ENCODE peak calls at places on chromosome 17, in ten cellular contexts. G is GM04503; H is activated naive CD8-positive, alpha-beta T cell treated with anti-CD3 and anti-CD28 coated beads, Interleukin-2, amount 50 U/mL, for 24 hours; O is psoas muscle; W is osteoblast; D is renal cortical epithelial cell; F is lower leg skin; V is OCI-LY7; L is NCI-H2107; Y is Caco-2. B is an unnamed sample.

GRCh38 chr17:57021226-57021940 is 43.5 kb downstream of the SCPEP1 start:
- DNase-seq in F (no peak), H (no peak), V (no peak), Y (no peak), G (no peak), D (peak), L (no peak), O (no peak), W (no peak), B (no peak)

GRCh38 chr17:17538417-17539391 is 42.5 kb upstream of the RASD1 start:
- DNase-seq in W (no peak), H (no peak), G (no peak), Y (peak), D (no peak), O (no peak), L (no peak), V (no peak), F (no peak), B (no peak)

GRCh38 chr17:59706900-59707181 is 389 bp downstream of the PTRH2 start:
- DNase-seq in H (peak), D (no peak), V (no peak), L (no peak), Y (no peak), F (no peak), G (no peak), W (no peak), O (no peak), B (no peak)

GRCh38 chr17:40707720-40708119 is 4.2 kb upstream of the KRT24 start:
- DNase-seq in H (no peak), Y (no peak), W (no peak), L (no peak), G (no peak), O (peak), D (peak), V (no peak), F (peak), B (peak)

GRCh38 chr17:71842991-71843390 is 277.8 kb upstream of the SOX9 start:
- DNase-seq in L (no peak), W (no peak), D (no peak), O (no peak), G (no peak), Y (no peak), H (no peak), F (no peak), V (no peak), B (no peak)

GRCh38 chr17:41687828-41688640 is 651 bp upstream of the EIF1 start:
- DNase-seq in H (peak), V (peak), L (no peak), G (no peak), F (no peak), W (peak), D (peak), Y (peak), O (peak), B (no peak)

GRCh38 chr17:80912451-80912850 is 79.2 kb upstream of the CHMP6 start:
- DNase-seq in F (no peak), V (no peak), L (no peak), Y (no peak), D (no peak), G (no peak), W (no peak), H (no peak), O (no peak), B (no peak)

GRCh38 chr17:6421700-6422604 is 13.0 kb downstream of the AIPL1 start:
- DNase-seq in V (peak), F (peak), L (peak), Y (peak), H (peak), W (peak), O (peak), G (no peak), D (peak), B (peak)

GRCh38 chr17:71505200-71505599 is 615.6 kb upstream of the SOX9 start:
- DNase-seq in H (no peak), D (peak), V (no peak), O (no peak), W (no peak), L (no peak), F (no peak), Y (no peak), G (no peak), B (no peak)

GRCh38 chr17:80835816-80836657 is 155.6 kb upstream of the CHMP6 start:
- DNase-seq in H (no peak), F (no peak), D (no peak), O (no peak), V (no peak), G (no peak), Y (no peak), L (no peak), W (no peak), B (no peak)

GRCh38 chr17:67377727-67378443 is 804 bp downstream of the PITPNC1 start:
- DNase-seq in H (peak), Y (peak), D (no peak), V (peak), W (peak), L (no peak), F (peak), O (peak), G (no peak), B (no peak)

GRCh38 chr17:41588126-41588810 is 1.6 kb upstream of the KRT14 start:
- DNase-seq in O (no peak), H (no peak), G (no peak), Y (no peak), F (no peak), V (no peak), D (no peak), W (no peak), L (no peak), B (no peak)

GRCh38 chr17:70829876-70830275 is 660.5 kb downstream of the KCNJ2 start:
- DNase-seq in L (no peak), Y (no peak), W (no peak), O (no peak), G (no peak), F (no peak), H (no peak), V (no peak), D (no peak), B (no peak)

GRCh38 chr17:45895969-45896793 is 1.8 kb downstream of the MAPT start:
- DNase-seq in W (peak), G (no peak), D (no peak), V (no peak), Y (no peak), L (no peak), H (no peak), O (peak), F (no peak), B (no peak)

GRCh38 chr17:6507535-6507934 is 48.8 kb downstream of the PITPNM3 start:
- DNase-seq in Y (no peak), W (peak), H (no peak), L (no peak), F (peak), V (no peak), O (no peak), D (peak), G (peak), B (no peak)

GRCh38 chr17:45150911-45151809 is 2.9 kb downstream of the HEXIM1 start:
- DNase-seq in D (no peak), L (no peak), V (no peak), Y (no peak), O (no peak), W (no peak), F (no peak), H (no peak), G (no peak), B (no peak)